ENCODE peak calls at places on chromosomes 5 and 9, in five cellular contexts. One of them, this sample, is unnamed.

GRCh38 chr5:58046371-58046770 is 413.5 kb downstream of the PLK2 start:
- DNase-seq in mesendoderm: no peak
- DNase-seq in H9: no peak
- DNase-seq in IMR-90: no peak
- DNase-seq in neuronal stem cell: no peak
- DNase-seq in this sample: no peak

GRCh38 chr5:142817961-142818431 is 47.8 kb downstream of the ARHGAP26 start:
- DNase-seq in IMR-90: no peak
- DNase-seq in mesendoderm: no peak
- DNase-seq in neuronal stem cell: no peak
- DNase-seq in H9: no peak
- DNase-seq in this sample: no peak

GRCh38 chr5:34698754-34699153 is 42.6 kb downstream of the RAI14 start:
- DNase-seq in H9: no peak
- DNase-seq in mesendoderm: no peak
- DNase-seq in IMR-90: no peak
- DNase-seq in neuronal stem cell: no peak
- DNase-seq in this sample: no peak

GRCh38 chr5:136115183-136115865 is 17.3 kb upstream of the SMAD5 start:
- DNase-seq in neuronal stem cell: no peak
- DNase-seq in mesendoderm: no peak
- DNase-seq in IMR-90: no peak
- DNase-seq in H9: no peak
- DNase-seq in this sample: no peak

GRCh38 chr9:87537625-87538024 is 40.0 kb downstream of the DAPK1 start:
- DNase-seq in mesendoderm: no peak
- DNase-seq in neuronal stem cell: no peak
- DNase-seq in H9: peak
- DNase-seq in IMR-90: no peak
- DNase-seq in this sample: no peak

GRCh38 chr5:141100243-141100805 is at the start of gene PCDHB3:
- DNase-seq in H9: peak
- DNase-seq in IMR-90: peak
- DNase-seq in mesendoderm: peak
- DNase-seq in neuronal stem cell: no peak
- DNase-seq in this sample: peak

GRCh38 chr5:36854402-36855140 is 22.0 kb upstream of the NIPBL start:
- DNase-seq in IMR-90: no peak
- DNase-seq in H9: peak
- DNase-seq in neuronal stem cell: no peak
- DNase-seq in mesendoderm: peak
- DNase-seq in this sample: no peak

GRCh38 chr5:83096660-83097334 is 19.4 kb downstream of the XRCC4 start:
- DNase-seq in H9: no peak
- DNase-seq in IMR-90: peak
- DNase-seq in mesendoderm: no peak
- DNase-seq in neuronal stem cell: no peak
- DNase-seq in this sample: no peak

GRCh38 chr5:143262393-143263174 is 140.9 kb downstream of the NR3C1 start:
- DNase-seq in H9: no peak
- DNase-seq in mesendoderm: no peak
- DNase-seq in IMR-90: peak
- DNase-seq in neuronal stem cell: no peak
- DNase-seq in this sample: no peak

GRCh38 chr5:53418844-53419243 is 61.6 kb upstream of the FST start:
- DNase-seq in neuronal stem cell: no peak
- DNase-seq in mesendoderm: no peak
- DNase-seq in IMR-90: peak
- DNase-seq in H9: no peak
- DNase-seq in this sample: no peak

GRCh38 chr9:93257808-93258331 is 73.9 kb downstream of the WNK2 start:
- DNase-seq in H9: peak
- DNase-seq in mesendoderm: no peak
- DNase-seq in IMR-90: no peak
- DNase-seq in neuronal stem cell: no peak
- DNase-seq in this sample: no peak

GRCh38 chr5:141521244-141521781 is 32.4 kb downstream of the PCDHGC5 start:
- DNase-seq in mesendoderm: peak
- DNase-seq in IMR-90: peak
- DNase-seq in neuronal stem cell: peak
- DNase-seq in H9: no peak
- DNase-seq in this sample: no peak

GRCh38 chr9:130393681-130394071 is 51.1 kb upstream of the ASS1 start:
- DNase-seq in neuronal stem cell: no peak
- DNase-seq in H9: no peak
- DNase-seq in IMR-90: no peak
- DNase-seq in mesendoderm: no peak
- DNase-seq in this sample: no peak

GRCh38 chr5:160843240-160843639 is 8.8 kb downstream of the ATP10B start:
- DNase-seq in H9: no peak
- DNase-seq in IMR-90: no peak
- DNase-seq in neuronal stem cell: no peak
- DNase-seq in mesendoderm: peak
- DNase-seq in this sample: no peak

GRCh38 chr5:59749782-59750520 is 143.6 kb downstream of the PDE4D start:
- DNase-seq in mesendoderm: no peak
- DNase-seq in H9: no peak
- DNase-seq in IMR-90: no peak
- DNase-seq in neuronal stem cell: no peak
- DNase-seq in this sample: no peak

GRCh38 chr9:110027624-110028023 is 180.3 kb downstream of the C9orf152 start:
- DNase-seq in IMR-90: peak
- DNase-seq in mesendoderm: no peak
- DNase-seq in neuronal stem cell: peak
- DNase-seq in H9: no peak
- DNase-seq in this sample: no peak

GRCh38 chr9:110591526-110591925 is 12.0 kb upstream of the SVEP1 start:
- DNase-seq in IMR-90: peak
- DNase-seq in H9: no peak
- DNase-seq in neuronal stem cell: no peak
- DNase-seq in mesendoderm: peak
- DNase-seq in this sample: no peak

GRCh38 chr5:3010953-3011763 is 259.7 kb upstream of the IRX2 start:
- DNase-seq in IMR-90: no peak
- DNase-seq in mesendoderm: no peak
- DNase-seq in neuronal stem cell: no peak
- DNase-seq in H9: no peak
- DNase-seq in this sample: peak

GRCh38 chr5:178115835-178116405 is 2.6 kb downstream of the N4BP3 start:
- DNase-seq in H9: peak
- DNase-seq in IMR-90: no peak
- DNase-seq in neuronal stem cell: peak
- DNase-seq in mesendoderm: peak
- DNase-seq in this sample: no peak

GRCh38 chr5:14217587-14217986 is 74.4 kb downstream of the TRIO start:
- DNase-seq in IMR-90: no peak
- DNase-seq in H9: no peak
- DNase-seq in mesendoderm: no peak
- DNase-seq in neuronal stem cell: no peak
- DNase-seq in this sample: no peak

GRCh38 chr9:93577045-93577939 is 908 bp downstream of the PHF2 start:
- DNase-seq in neuronal stem cell: peak
- DNase-seq in mesendoderm: peak
- DNase-seq in IMR-90: no peak
- DNase-seq in H9: no peak
- DNase-seq in this sample: no peak

GRCh38 chr5:95962785-95963184 is 1.1 kb upstream of the ELL2 start:
- DNase-seq in mesendoderm: peak
- DNase-seq in H9: peak
- DNase-seq in IMR-90: no peak
- DNase-seq in neuronal stem cell: no peak
- DNase-seq in this sample: no peak

GRCh38 chr5:126674145-126674544 is 73.4 kb downstream of the PHAX start:
- DNase-seq in IMR-90: no peak
- DNase-seq in H9: peak
- DNase-seq in mesendoderm: peak
- DNase-seq in neuronal stem cell: no peak
- DNase-seq in this sample: no peak

GRCh38 chr9:72529531-72529930 is 8.1 kb downstream of the TMC1 start:
- DNase-seq in mesendoderm: no peak
- DNase-seq in neuronal stem cell: no peak
- DNase-seq in H9: no peak
- DNase-seq in IMR-90: no peak
- DNase-seq in this sample: no peak

GRCh38 chr9:91006046-91006445 is 204.4 kb downstream of the SYK start:
- DNase-seq in mesendoderm: no peak
- DNase-seq in neuronal stem cell: no peak
- DNase-seq in H9: no peak
- DNase-seq in IMR-90: no peak
- DNase-seq in this sample: no peak

GRCh38 chr5:150703767-150704166 is 2.9 kb upstream of the RBM22 start:
- DNase-seq in H9: no peak
- DNase-seq in neuronal stem cell: no peak
- DNase-seq in IMR-90: peak
- DNase-seq in mesendoderm: no peak
- DNase-seq in this sample: no peak

GRCh38 chr5:147336871-147337270 is 102.0 kb downstream of the STK32A start:
- DNase-seq in mesendoderm: no peak
- DNase-seq in IMR-90: no peak
- DNase-seq in neuronal stem cell: no peak
- DNase-seq in H9: no peak
- DNase-seq in this sample: no peak

GRCh38 chr5:137822158-137822764 is 45.4 kb upstream of the MYOT start:
- DNase-seq in IMR-90: peak
- DNase-seq in neuronal stem cell: peak
- DNase-seq in H9: peak
- DNase-seq in mesendoderm: peak
- DNase-seq in this sample: peak

GRCh38 chr9:35749515-35750255 is 598 bp downstream of the RGP1 start:
- DNase-seq in mesendoderm: peak
- DNase-seq in neuronal stem cell: no peak
- DNase-seq in IMR-90: no peak
- DNase-seq in H9: peak
- DNase-seq in this sample: no peak

GRCh38 chr9:110641350-110641749 is 27.2 kb upstream of the MUSK start:
- DNase-seq in IMR-90: no peak
- DNase-seq in mesendoderm: no peak
- DNase-seq in neuronal stem cell: no peak
- DNase-seq in H9: no peak
- DNase-seq in this sample: no peak

GRCh38 chr5:58248221-58248620 is 211.7 kb downstream of the PLK2 start:
- DNase-seq in mesendoderm: no peak
- DNase-seq in H9: no peak
- DNase-seq in neuronal stem cell: no peak
- DNase-seq in IMR-90: no peak
- DNase-seq in this sample: no peak

GRCh38 chr5:53089481-53089976 is 20.0 kb downstream of the MOCS2 start:
- DNase-seq in mesendoderm: no peak
- DNase-seq in H9: no peak
- DNase-seq in neuronal stem cell: no peak
- DNase-seq in IMR-90: peak
- DNase-seq in this sample: no peak

GRCh38 chr9:132168347-132168746 is 6.5 kb downstream of the NTNG2 start:
- DNase-seq in IMR-90: peak
- DNase-seq in neuronal stem cell: no peak
- DNase-seq in H9: no peak
- DNase-seq in mesendoderm: no peak
- DNase-seq in this sample: no peak

GRCh38 chr5:179192891-179193470 is 132.8 kb downstream of the ZNF354C start:
- DNase-seq in mesendoderm: no peak
- DNase-seq in IMR-90: no peak
- DNase-seq in H9: no peak
- DNase-seq in neuronal stem cell: no peak
- DNase-seq in this sample: no peak

GRCh38 chr5:107670028-107670926 is 460 bp downstream of the EFNA5 start:
- DNase-seq in H9: peak
- DNase-seq in neuronal stem cell: no peak
- DNase-seq in IMR-90: peak
- DNase-seq in mesendoderm: peak
- DNase-seq in this sample: no peak

GRCh38 chr9:134173127-134174072 is 9.0 kb upstream of the RNU6ATAC start:
- DNase-seq in IMR-90: no peak
- DNase-seq in H9: no peak
- DNase-seq in neuronal stem cell: no peak
- DNase-seq in mesendoderm: no peak
- DNase-seq in this sample: no peak
- H2BK15ac ChIP-seq in IMR-90: no peak
- H2BK15ac ChIP-seq in H9: no peak
- H2BK15ac ChIP-seq in neuronal stem cell: peak
- H2BK15ac ChIP-seq in mesendoderm: no peak
- H2BK15ac ChIP-seq in this sample: no peak

GRCh38 chr9:22208846-22209585 is 199.9 kb upstream of the CDKN2B start:
- DNase-seq in mesendoderm: no peak
- DNase-seq in neuronal stem cell: no peak
- DNase-seq in H9: no peak
- DNase-seq in IMR-90: no peak
- DNase-seq in this sample: no peak
- H2BK15ac ChIP-seq in mesendoderm: no peak
- H2BK15ac ChIP-seq in neuronal stem cell: no peak
- H2BK15ac ChIP-seq in H9: no peak
- H2BK15ac ChIP-seq in IMR-90: peak
- H2BK15ac ChIP-seq in this sample: no peak

GRCh38 chr9:127578627-127578951 is 33.5 kb upstream of the STXBP1 start:
- DNase-seq in IMR-90: no peak
- DNase-seq in H9: no peak
- DNase-seq in mesendoderm: no peak
- DNase-seq in neuronal stem cell: no peak
- DNase-seq in this sample: no peak

GRCh38 chr9:127575875-127576778 is 36.0 kb upstream of the STXBP1 start:
- DNase-seq in IMR-90: no peak
- DNase-seq in mesendoderm: peak
- DNase-seq in neuronal stem cell: no peak
- DNase-seq in H9: no peak
- DNase-seq in this sample: no peak

GRCh38 chr9:127570533-127571111 is 41.5 kb upstream of the STXBP1 start:
- DNase-seq in mesendoderm: no peak
- DNase-seq in IMR-90: no peak
- DNase-seq in H9: no peak
- DNase-seq in neuronal stem cell: no peak
- DNase-seq in this sample: no peak

GRCh38 chr9:127572961-127573727 is 38.9 kb upstream of the STXBP1 start:
- DNase-seq in H9: no peak
- DNase-seq in neuronal stem cell: no peak
- DNase-seq in mesendoderm: no peak
- DNase-seq in IMR-90: peak
- DNase-seq in this sample: no peak

GRCh38 chr9:127574089-127574921 is 37.8 kb upstream of the STXBP1 start:
- DNase-seq in IMR-90: no peak
- DNase-seq in H9: no peak
- DNase-seq in neuronal stem cell: no peak
- DNase-seq in mesendoderm: no peak
- DNase-seq in this sample: no peak
- H2BK15ac ChIP-seq in IMR-90: peak
- H2BK15ac ChIP-seq in H9: no peak
- H2BK15ac ChIP-seq in neuronal stem cell: peak
- H2BK15ac ChIP-seq in mesendoderm: no peak
- H2BK15ac ChIP-seq in this sample: no peak

DNA sequence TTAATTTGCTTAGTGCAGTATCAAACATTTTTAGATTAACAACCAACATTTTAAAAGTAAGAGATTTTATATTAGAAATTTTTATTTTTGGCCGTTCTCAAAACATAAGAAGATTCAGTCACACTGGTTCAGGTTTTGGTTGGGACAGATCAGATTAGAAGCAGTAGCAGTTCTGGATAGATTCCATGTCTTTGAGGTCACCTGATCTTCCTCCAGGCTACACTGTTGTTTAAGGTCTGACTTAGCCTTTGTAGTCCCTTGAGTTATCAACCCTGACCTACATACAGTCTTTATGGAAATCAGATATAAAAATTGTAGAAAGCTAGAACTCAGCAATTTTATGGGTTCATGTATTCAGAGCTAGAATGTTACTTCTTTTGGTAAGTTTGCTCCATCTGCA is 910.0 kb upstream of the WWC1 start:
- DNase-seq in IMR-90: no peak
- DNase-seq in mesendoderm: no peak
- DNase-seq in H9: no peak
- DNase-seq in neuronal stem cell: no peak
- DNase-seq in this sample: no peak
- H2BK15ac ChIP-seq in IMR-90: no peak
- H2BK15ac ChIP-seq in mesendoderm: no peak
- H2BK15ac ChIP-seq in H9: no peak
- H2BK15ac ChIP-seq in neuronal stem cell: no peak
- H2BK15ac ChIP-seq in this sample: no peak

This sample was measured in H1.